ENCODE peak calls at places on chromosomes 6 and 20, in nine cellular contexts. F is SW480; H is activated T-helper 1 cell treated with Interleukin-2 at 50 U/mL for 16 hours; Y is GM13977; O is GM23248; J is neuronal stem cell; N is uterus; K is AG10803; V is CD4-positive, alpha-beta T cell. L is an unnamed sample.
A peak's percentile ranks its signal among the peaks of the same experiment; 100 is the strongest.

GRCh38 chr6:37209461-37210205 is 39.7 kb downstream of the PIM1 start:
- DNase-seq in J (no peak), O (no peak), Y (no peak), V (peak; percentile 58), F (no peak), K (no peak), N (no peak), H (peak; percentile 25), L (no peak)

GRCh38 chr20:47220161-47220582 is 136.3 kb downstream of the ZMYND8 start:
- DNase-seq in Y (peak; percentile 59), H (no peak), J (peak; percentile 32), O (peak; percentile 49), F (peak; percentile 31), V (peak; percentile 37), K (peak; percentile 10), N (no peak), L (peak; percentile 20)

GRCh38 chr6:30735668-30736314 is 6.7 kb downstream of the FLOT1 start:
- DNase-seq in O (no peak), V (no peak), K (no peak), Y (peak; percentile 48), N (no peak), F (no peak), H (no peak), J (no peak), L (no peak)

GRCh38 chr20:49147269-49147668 is 40.9 kb downstream of the STAU1 start:
- DNase-seq in H (no peak), K (no peak), J (no peak), F (no peak), N (no peak), O (no peak), V (no peak), Y (no peak), L (no peak)

GRCh38 chr20:33765592-33765991 is 33.8 kb downstream of the ZNF341 start:
- DNase-seq in N (no peak), F (no peak), J (no peak), O (no peak), V (no peak), H (no peak), Y (no peak), K (no peak), L (no peak)

GRCh38 chr20:60341062-60341461 is 382.8 kb downstream of the CDH26 start:
- DNase-seq in J (no peak), H (no peak), Y (no peak), N (no peak), F (no peak), O (no peak), V (no peak), K (no peak), L (no peak)

GRCh38 chr6:100573169-100573568 is 108.4 kb upstream of the SIM1 start:
- DNase-seq in V (no peak), F (peak; percentile 2), Y (no peak), H (no peak), K (peak; percentile 56), J (no peak), O (peak; percentile 75), N (no peak), L (peak; percentile 36)

GRCh38 chr6:128209771-128210170 is 308.9 kb upstream of the THEMIS start:
- DNase-seq in Y (no peak), J (no peak), O (peak; percentile 46), H (no peak), K (peak; percentile 79), F (no peak), V (no peak), N (no peak), L (no peak)

GRCh38 chr20:38112943-38113294 is 52.2 kb downstream of the TGM2 start:
- DNase-seq in F (no peak), N (no peak), K (no peak), Y (no peak), H (no peak), V (no peak), O (no peak), J (no peak), L (no peak)

GRCh38 chr20:41715525-41715924 is 97.3 kb upstream of the CHD6 start:
- DNase-seq in O (no peak), N (no peak), F (no peak), K (no peak), V (no peak), Y (no peak), H (no peak), J (no peak), L (no peak)

GRCh38 chr6:77626431-77626830 is 26.4 kb upstream of the MEI4 start:
- DNase-seq in Y (no peak), V (no peak), H (no peak), O (peak; percentile 5), N (no peak), K (no peak), J (no peak), F (no peak), L (no peak)

GRCh38 chr20:45311589-45312211 is 3.6 kb upstream of the MATN4 start:
- DNase-seq in H (peak; percentile 30), K (peak; percentile 35), V (peak; percentile 54), J (no peak), F (peak; percentile 74), N (peak; percentile 31), Y (peak; percentile 88), O (peak; percentile 79), L (peak; percentile 46)

GRCh38 chr20:39968495-39968894 is 720.5 kb downstream of the MAFB start:
- DNase-seq in K (no peak), F (no peak), O (no peak), J (no peak), H (no peak), N (no peak), V (no peak), Y (no peak), L (no peak)

GRCh38 chr6:107560657-107561056 is 70.7 kb downstream of the SOBP start:
- DNase-seq in Y (no peak), J (no peak), K (peak; percentile 33), O (peak; percentile 14), F (no peak), N (peak; percentile 35), V (no peak), H (no peak), L (no peak)

GRCh38 chr6:3252369-3252768 is 6.4 kb upstream of the PSMG4 start:
- DNase-seq in K (no peak), F (peak; percentile 90), H (no peak), J (no peak), V (no peak), N (no peak), Y (no peak), O (no peak), L (no peak)

GRCh38 chr6:46491789-46492547 is 719 bp upstream of the RCAN2 start:
- DNase-seq in V (no peak), J (peak; percentile 48), N (peak; percentile 50), F (peak; percentile 72), K (peak; percentile 25), Y (peak; percentile 61), O (peak; percentile 71), H (no peak), L (peak; percentile 24)

GRCh38 chr6:6825986-6826901 is 237.7 kb downstream of the LY86 start:
- DNase-seq in V (no peak), K (no peak), O (peak; percentile 56), J (no peak), N (no peak), F (peak; percentile 79), Y (peak; percentile 44), H (no peak), L (peak; percentile 71)

GRCh38 chr20:22425344-22426295 is 158.8 kb downstream of the FOXA2 start:
- DNase-seq in O (no peak), V (no peak), N (no peak), K (no peak), Y (no peak), J (no peak), H (no peak), F (no peak), L (no peak)

GRCh38 chr6:118800394-118801071 is 93.4 kb upstream of the ASF1A start:
- DNase-seq in F (peak; percentile 64), N (peak; percentile 66), O (peak; percentile 92), J (peak; percentile 74), Y (peak; percentile 83), V (peak; percentile 66), K (peak; percentile 85), H (peak; percentile 63), L (peak; percentile 94)

GRCh38 chr20:62356948-62357667 is 10.0 kb downstream of the LAMA5 start:
- DNase-seq in Y (no peak), H (no peak), N (peak; percentile 76), O (peak; percentile 90), F (peak; percentile 74), J (no peak), V (no peak), K (no peak), L (no peak)

GRCh38 chr20:25497586-25498279 is 87.6 kb downstream of the NINL start:
- DNase-seq in V (no peak), Y (no peak), O (no peak), F (no peak), H (no peak), J (no peak), N (no peak), K (no peak), L (no peak)

GRCh38 chr6:137723273-137724017 is 143.6 kb upstream of the TNFAIP3 start:
- DNase-seq in V (no peak), H (no peak), F (no peak), O (no peak), J (no peak), K (no peak), N (no peak), Y (no peak), L (no peak)

GRCh38 chr6:122553697-122554096 is 56.5 kb upstream of the PKIB start:
- DNase-seq in V (no peak), O (no peak), N (no peak), K (no peak), Y (no peak), J (no peak), H (no peak), F (no peak), L (no peak)

GRCh38 chr20:57173986-57174385 is 92.5 kb downstream of the BMP7 start:
- DNase-seq in F (no peak), N (no peak), V (no peak), O (no peak), Y (no peak), K (no peak), H (no peak), J (no peak), L (no peak)

GRCh38 chr6:85015396-85015990 is 251.1 kb upstream of the TBX18 start:
- DNase-seq in O (peak; percentile 24), K (peak; percentile 27), J (peak; percentile 57), N (peak; percentile 34), Y (no peak), V (no peak), H (no peak), F (peak; percentile 39), L (no peak)

GRCh38 chr20:4297141-4297826 is 281.9 kb upstream of the RNF24 start:
- DNase-seq in V (no peak), K (peak; percentile 94), J (no peak), N (peak; percentile 51), O (peak; percentile 94), Y (no peak), H (no peak), F (peak; percentile 61), L (peak; percentile 88)

GRCh38 chr6:46755867-46756266 is 9.1 kb downstream of the ANKRD66 start:
- DNase-seq in K (no peak), N (no peak), J (no peak), V (no peak), H (no peak), F (no peak), O (no peak), Y (no peak), L (no peak)

GRCh38 chr6:134295953-134296553 is 21.9 kb downstream of the SGK1 start:
- DNase-seq in K (peak; percentile 99), F (peak; percentile 47), O (peak; percentile 96), J (no peak), Y (peak; percentile 42), V (no peak), H (no peak), N (no peak), L (peak; percentile 95)

GRCh38 chr6:163460307-163460782 is 45.8 kb downstream of the QKI start:
- DNase-seq in H (no peak), O (peak; percentile 78), N (no peak), V (no peak), J (no peak), Y (peak; percentile 29), K (peak; percentile 36), F (no peak), L (no peak)

GRCh38 chr6:39791311-39791710 is 865 bp upstream of the DAAM2 start:
- DNase-seq in F (no peak), H (no peak), N (no peak), O (peak; percentile 45), Y (no peak), K (peak; percentile 49), J (no peak), V (no peak), L (no peak)

GRCh38 chr20:3222635-3223600 is 13.6 kb downstream of the ITPA start:
- DNase-seq in K (no peak), N (no peak), J (no peak), V (peak; percentile 41), F (peak; percentile 72), Y (peak; percentile 86), O (no peak), H (no peak), L (peak; percentile 75)